ENCODE peak calls at places on chromosomes 13 and 19, in five cellular contexts. R is progenitor cell of endocrine pancreas, D is ELF-1, V is left cardiac atrium, A is amygdala. M is an unnamed sample.
A peak's percentile ranks its signal among the peaks of the same experiment; 100 is the strongest.

GRCh38 chr19:12726988-12727316 is 3.2 kb upstream of the TNPO2 start:
- DNase-seq in D (no peak), V (no peak), R (no peak), A (no peak), M (no peak)

GRCh38 chr19:53576941-53577653 is 39.2 kb downstream of the ZNF331 start:
- DNase-seq in D (no peak), R (no peak), A (no peak), V (no peak), M (no peak)

GRCh38 chr13:21365574-21365973 is 93.5 kb downstream of the ZDHHC20 start:
- DNase-seq in R (no peak), V (no peak), A (no peak), D (peak; percentile 11), M (no peak)

GRCh38 chr19:8629996-8630683 is at the start of gene NFILZ:
- DNase-seq in D (no peak), V (no peak), A (no peak), R (no peak), M (no peak)

GRCh38 chr13:91664036-91664435 is 265.6 kb downstream of the GPC5 start:
- DNase-seq in V (no peak), D (no peak), A (no peak), R (no peak), M (no peak)

GRCh38 chr13:113751491-113751890 is 7.5 kb upstream of the TMEM255B start:
- DNase-seq in R (no peak), V (no peak), D (no peak), A (no peak), M (no peak)

GRCh38 chr19:926595-927043 is 784 bp downstream of the ARID3A start:
- DNase-seq in A (no peak), R (no peak), D (peak; percentile 37), V (peak; percentile 63), M (peak; percentile 63)

GRCh38 chr13:85316501-85316900 is 482.7 kb downstream of the SLITRK6 start:
- DNase-seq in V (no peak), A (no peak), D (no peak), R (no peak), M (no peak)

GRCh38 chr19:41999878-42000208 is 5.8 kb upstream of the ATP1A3 start:
- DNase-seq in V (no peak), R (no peak), D (no peak), A (no peak), M (no peak)

GRCh38 chr13:20348645-20349408 is 116.7 kb upstream of the GJB6 start:
- DNase-seq in V (no peak), A (no peak), D (no peak), R (no peak), M (no peak)

GRCh38 chr13:65882810-65883209 is 1347.3 kb downstream of the PCDH9 start:
- DNase-seq in A (no peak), V (no peak), R (no peak), D (no peak), M (no peak)

GRCh38 chr19:29577662-29577963 is 28.5 kb upstream of the POP4 start:
- DNase-seq in D (no peak), V (no peak), A (no peak), R (no peak), M (no peak)

GRCh38 chr13:92137519-92137918 is 739.1 kb downstream of the GPC5 start:
- DNase-seq in A (no peak), R (no peak), D (no peak), V (no peak), M (no peak)

GRCh38 chr13:27797228-27797624 is 4.9 kb downstream of the GSX1 start:
- DNase-seq in V (no peak), A (no peak), D (peak; percentile 87), R (peak; percentile 43), M (no peak)

GRCh38 chr13:93235258-93236015 is 8.8 kb downstream of the GPC6 start:
- DNase-seq in V (no peak), R (no peak), A (no peak), D (no peak), M (no peak)

GRCh38 chr13:111510502-111511218 is 190.2 kb downstream of the TEX29 start:
- DNase-seq in R (no peak), A (no peak), V (no peak), D (no peak), M (no peak)

GRCh38 chr19:8697671-8698432 is 743 bp downstream of the ACTL9 start:
- DNase-seq in R (no peak), V (no peak), A (no peak), D (peak; percentile 54), M (no peak)

GRCh38 chr13:109389456-109389855 is 396.9 kb downstream of the IRS2 start:
- DNase-seq in R (no peak), V (no peak), D (no peak), A (no peak), M (no peak)

M was measured in heart right ventricle.